ENCODE peak calls at places on chromosomes 3 and 15, in four cellular contexts. I is mesendoderm, C is NAMALWA, L is stomach. K is an unnamed sample.

GRCh38 chr3:69542265-69543079 is 156.6 kb upstream of the FRMD4B start:
- DNase-seq in I (peak), C (no peak), L (no peak), K (no peak)

GRCh38 chr3:24067483-24067882 is 122.4 kb downstream of the NR1D2 start:
- DNase-seq in I (no peak), C (no peak), L (no peak), K (no peak)

GRCh38 chr3:151085227-151085888 is at the start of gene MED12L:
- DNase-seq in I (peak), C (peak), L (peak), K (peak)

GRCh38 chr3:172694526-172694925 is 16.3 kb downstream of the NCEH1 start:
- DNase-seq in I (no peak), C (no peak), L (no peak), K (no peak)

GRCh38 chr3:13796683-13797460 is 83.0 kb downstream of the WNT7A start:
- DNase-seq in I (no peak), C (no peak), L (no peak), K (no peak)

GRCh38 chr3:109346099-109346498 is 8.8 kb upstream of the DPPA4 start:
- DNase-seq in I (peak), C (no peak), L (no peak), K (no peak)

GRCh38 chr15:53453253-53454105 is 306.0 kb downstream of the WDR72 start:
- DNase-seq in I (no peak), C (no peak), L (peak), K (no peak)

GRCh38 chr3:186939536-186939935 is 9.2 kb downstream of the ST6GAL1 start:
- DNase-seq in I (peak), C (no peak), L (no peak), K (no peak)

GRCh38 chr3:106068795-106069194 is 200.0 kb upstream of the CBLB start:
- DNase-seq in I (no peak), C (no peak), L (no peak), K (no peak)

GRCh38 chr3:185225523-185225922 is 28.3 kb downstream of the EHHADH start:
- DNase-seq in I (peak), C (no peak), L (no peak), K (no peak)

GRCh38 chr15:52261498-52262242 is 33.9 kb downstream of the MYO5C start:
- DNase-seq in I (peak), C (peak), L (peak), K (peak)

GRCh38 chr15:68316061-68316804 is 38.7 kb downstream of the FEM1B start:
- DNase-seq in I (peak), C (no peak), L (peak), K (no peak)

GRCh38 chr3:52022323-52023100 is 26.8 kb upstream of the RPL29 start:
- DNase-seq in I (no peak), C (no peak), L (no peak), K (no peak)

GRCh38 chr15:81312790-81313543 is 11.0 kb downstream of the STARD5 start:
- DNase-seq in I (peak), C (no peak), L (peak), K (no peak)

GRCh38 chr15:70063284-70063991 is 34.3 kb downstream of the TLE3 start:
- DNase-seq in I (no peak), C (no peak), L (no peak), K (no peak)

GRCh38 chr15:91982401-91982800 is 128.9 kb downstream of the SLCO3A1 start:
- DNase-seq in I (no peak), C (no peak), L (no peak), K (no peak)

GRCh38 chr15:29959384-29960137 is 123.2 kb upstream of the GOLGA8J start:
- DNase-seq in I (no peak), C (no peak), L (no peak), K (no peak)

GRCh38 chr3:148075829-148076716 is 621.6 kb upstream of the AGTR1 start:
- DNase-seq in I (peak), C (peak), L (no peak), K (peak)

GRCh38 chr3:11310258-11310657 is 38.1 kb downstream of the ATG7 start:
- DNase-seq in I (peak), C (no peak), L (no peak), K (no peak)

GRCh38 chr15:58407786-58408185 is 24.0 kb upstream of the LIPC start:
- DNase-seq in I (no peak), C (no peak), L (no peak), K (no peak)

GRCh38 chr3:177443469-177443868 is 246.2 kb upstream of the TBL1XR1 start:
- DNase-seq in I (peak), C (no peak), L (no peak), K (no peak)

GRCh38 chr15:100919481-100920405 is 586 bp downstream of the LRRK1 start:
- DNase-seq in I (no peak), C (peak), L (no peak), K (peak)

GRCh38 chr15:43229977-43230376 is 9.2 kb upstream of the EPB42 start:
- DNase-seq in I (no peak), C (no peak), L (no peak), K (no peak)

GRCh38 chr3:148646126-148646660 is 51.5 kb upstream of the AGTR1 start:
- DNase-seq in I (no peak), C (no peak), L (no peak), K (no peak)

GRCh38 chr3:122484985-122485384 is 29.8 kb downstream of the KPNA1 start:
- DNase-seq in I (no peak), C (no peak), L (peak), K (no peak)

GRCh38 chr3:10317311-10317960 is 3.5 kb downstream of the SEC13 start:
- DNase-seq in I (no peak), C (no peak), L (no peak), K (no peak)